ENCODE peak calls at places on chromosomes 11 and 22, in eight cellular contexts. H, K, Z, W, R, X, Y and M are unnamed samples.

GRCh38 chr11:117005758-117006157 is 92.5 kb downstream of the SIK3 start:
- ATAC-seq in H (no peak), K (no peak), Z (no peak), W (no peak), R (no peak), X (no peak), Y (no peak), M (no peak)

GRCh38 chr11:68021167-68021787 is 9.2 kb upstream of the NDUFS8 start:
- ATAC-seq in H (peak; percentile 67), K (peak; percentile 28), Z (no peak), W (no peak), R (peak; percentile 75), X (no peak), Y (peak; percentile 64), M (no peak)

GRCh38 chr11:86288776-86289507 is 13.1 kb upstream of the HIKESHI start:
- ATAC-seq in H (no peak), K (no peak), Z (no peak), W (no peak), R (no peak), X (no peak), Y (no peak), M (no peak)

GRCh38 chr11:92735039-92735438 is 234.4 kb upstream of the MTNR1B start:
- ATAC-seq in H (no peak), K (no peak), Z (no peak), W (no peak), R (no peak), X (no peak), Y (no peak), M (no peak)

GRCh38 chr22:38273135-38273761 is 438 bp upstream of the TMEM184B start:
- ATAC-seq in H (peak; percentile 19), K (no peak), Z (peak; percentile 12), W (no peak), R (no peak), X (peak; percentile 3), Y (no peak), M (no peak)

GRCh38 chr22:24419480-24419860 is 7.9 kb upstream of the ADORA2A start:
- ATAC-seq in H (no peak), K (no peak), Z (no peak), W (no peak), R (no peak), X (no peak), Y (no peak), M (no peak)

GRCh38 chr11:19820100-19820499 is 107.5 kb downstream of the NAV2 start:
- ATAC-seq in H (no peak), K (no peak), Z (no peak), W (no peak), R (no peak), X (no peak), Y (peak; percentile 36), M (no peak)

GRCh38 chr11:91174734-91175133 is 951.9 kb upstream of the CHORDC1 start:
- ATAC-seq in H (no peak), K (no peak), Z (no peak), W (no peak), R (no peak), X (no peak), Y (no peak), M (no peak)

GRCh38 chr11:119155733-119156492 is 7.1 kb downstream of the ABCG4 start:
- ATAC-seq in H (no peak), K (no peak), Z (peak; percentile 13), W (no peak), R (peak; percentile 44), X (no peak), Y (no peak), M (no peak)

GRCh38 chr22:39625554-39626537 is 55.3 kb downstream of the CACNA1I start:
- ATAC-seq in H (no peak), K (no peak), Z (no peak), W (no peak), R (no peak), X (no peak), Y (no peak), M (no peak)

GRCh38 chr11:91435694-91436375 is 788.8 kb upstream of the FAT3 start:
- ATAC-seq in H (no peak), K (no peak), Z (no peak), W (no peak), R (no peak), X (no peak), Y (no peak), M (no peak)

GRCh38 chr11:69035150-69035958 is 13.4 kb upstream of the TPCN2 start:
- ATAC-seq in H (no peak), K (peak; percentile 63), Z (no peak), W (no peak), R (peak; percentile 25), X (no peak), Y (no peak), M (peak; percentile 52)

GRCh38 chr11:6557063-6557462 is 46.4 kb downstream of the RRP8 start:
- ATAC-seq in H (no peak), K (no peak), Z (no peak), W (no peak), R (no peak), X (no peak), Y (no peak), M (no peak)

GRCh38 chr11:9524001-9524400 is 49.5 kb upstream of the WEE1 start:
- ATAC-seq in H (no peak), K (no peak), Z (no peak), W (no peak), R (no peak), X (no peak), Y (no peak), M (no peak)

GRCh38 chr22:35308480-35308945 is 8.8 kb downstream of the TOM1 start:
- ATAC-seq in H (no peak), K (no peak), Z (no peak), W (no peak), R (no peak), X (no peak), Y (no peak), M (peak; percentile 59)

GRCh38 chr11:119676461-119677020 is 52.5 kb downstream of the NECTIN1 start:
- ATAC-seq in H (no peak), K (no peak), Z (no peak), W (no peak), R (no peak), X (no peak), Y (no peak), M (no peak)

GRCh38 chr11:102583437-102583836 is 41.7 kb downstream of the MMP20 start:
- ATAC-seq in H (no peak), K (no peak), Z (no peak), W (no peak), R (no peak), X (no peak), Y (no peak), M (no peak)

GRCh38 chr11:109729761-109730160 is 307.8 kb downstream of the C11orf87 start:
- ATAC-seq in H (peak; percentile 45), K (no peak), Z (no peak), W (no peak), R (peak; percentile 83), X (no peak), Y (no peak), M (peak; percentile 42)

GRCh38 chr11:82326853-82327252 is 406.8 kb downstream of the FAM181B start:
- ATAC-seq in H (no peak), K (no peak), Z (no peak), W (no peak), R (no peak), X (no peak), Y (no peak), M (no peak)

GRCh38 chr22:23862103-23862502 is 4.4 kb downstream of the SLC2A11 start:
- ATAC-seq in H (no peak), K (no peak), Z (peak; percentile 23), W (no peak), R (no peak), X (no peak), Y (no peak), M (no peak)

GRCh38 chr11:45106440-45106839 is 40.0 kb upstream of the PRDM11 start:
- ATAC-seq in H (no peak), K (no peak), Z (no peak), W (no peak), R (no peak), X (no peak), Y (no peak), M (no peak)

GRCh38 chr11:12603362-12604088 is 70.7 kb upstream of the TEAD1 start:
- ATAC-seq in H (no peak), K (no peak), Z (no peak), W (no peak), R (no peak), X (no peak), Y (no peak), M (no peak)

GRCh38 chr11:34262601-34263081 is 95.2 kb downstream of the ABTB2 start:
- ATAC-seq in H (peak; percentile 74), K (no peak), Z (no peak), W (no peak), R (no peak), X (no peak), Y (no peak), M (no peak)